ENCODE peak calls at places on chromosomes 11 and 22, in four cellular contexts. U is body of pancreas, W is lung, I is left ventricle myocardium inferior. K is an unnamed sample.

GRCh38 chr22:46162771-46163170 is 12.4 kb downstream of the PPARA start:
- DNase-seq in U (no peak), W (no peak), I (no peak), K (no peak)

GRCh38 chr11:10038916-10039315 is 255.1 kb downstream of the SBF2 start:
- DNase-seq in U (no peak), W (no peak), I (no peak), K (no peak)

GRCh38 chr22:23898006-23898974 is 4.1 kb downstream of the MIF start:
- DNase-seq in U (no peak), W (no peak), I (no peak), K (no peak)

GRCh38 chr11:64661146-64661545 is 61.9 kb downstream of the NRXN2 start:
- DNase-seq in U (no peak), W (no peak), I (peak; percentile 40), K (no peak)

GRCh38 chr11:121769191-121769590 is 316.4 kb upstream of the SORL1-AS1 start:
- DNase-seq in U (no peak), W (no peak), I (no peak), K (no peak)

GRCh38 chr11:72144807-72145565 is 9.5 kb downstream of the FOLR3 start:
- DNase-seq in U (no peak), W (no peak), I (no peak), K (peak; percentile 63)

GRCh38 chr11:26028294-26028954 is 303.5 kb upstream of the ANO3 start:
- DNase-seq in U (no peak), W (no peak), I (no peak), K (no peak)

GRCh38 chr11:26947379-26947844 is 46.5 kb upstream of the FIBIN start:
- DNase-seq in U (no peak), W (peak; percentile 50), I (no peak), K (no peak)

GRCh38 chr11:16685914-16686313 is 52.5 kb upstream of the C11orf58 start:
- DNase-seq in U (no peak), W (no peak), I (no peak), K (no peak)

GRCh38 chr11:76653674-76654309 is 16.8 kb downstream of the LRRC32 start:
- DNase-seq in U (no peak), W (no peak), I (peak; percentile 64), K (no peak)

GRCh38 chr22:48744967-48745841 is 1082.5 kb downstream of the BRD1 start:
- DNase-seq in U (no peak), W (no peak), I (no peak), K (no peak)
- H3K9me3 ChIP-seq in U (no peaks in the 10 kb centered on the region), W (no peaks in the 10 kb centered on the region), I (no peaks in the 10 kb centered on the region), K (no peaks in the 10 kb centered on the region)

GRCh38 chr22:47540011-47540410 is 777.6 kb downstream of the TBC1D22A start:
- DNase-seq in U (no peak), W (no peak), I (no peak), K (no peak)
- H3K9me3 ChIP-seq in U (no peaks in the 10 kb centered on the region), W (no peaks in the 10 kb centered on the region), I (peaks cover 17% of the 10 kb centered on the region), K (no peaks in the 10 kb centered on the region)

DNA sequence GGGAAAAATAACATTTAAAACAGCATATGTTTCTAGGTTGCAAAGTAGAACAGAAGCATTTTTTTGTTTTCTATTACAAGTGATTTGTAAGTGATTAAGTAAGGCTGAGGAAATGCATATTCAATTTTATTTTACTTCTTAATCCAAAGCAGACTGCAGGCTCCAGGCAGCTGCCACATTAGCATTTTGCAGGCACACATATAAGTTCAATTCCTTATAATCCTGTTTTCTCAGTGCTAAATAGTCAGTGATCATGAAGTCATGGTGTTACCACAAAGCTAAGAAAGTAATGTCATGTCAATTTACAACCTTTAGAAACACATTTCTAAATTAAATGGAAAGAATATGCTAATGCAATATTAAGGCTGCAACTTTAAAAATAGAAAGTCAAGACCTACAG is 149.9 kb downstream of the CNTN5 start:
- DNase-seq in U (no peak), W (no peak), I (no peak), K (no peak)
- H3K9me3 ChIP-seq in U (no peaks in the 10 kb centered on the region), W (no peaks in the 10 kb centered on the region), I (no peaks in the 10 kb centered on the region), K (no peaks in the 10 kb centered on the region)

DNA sequence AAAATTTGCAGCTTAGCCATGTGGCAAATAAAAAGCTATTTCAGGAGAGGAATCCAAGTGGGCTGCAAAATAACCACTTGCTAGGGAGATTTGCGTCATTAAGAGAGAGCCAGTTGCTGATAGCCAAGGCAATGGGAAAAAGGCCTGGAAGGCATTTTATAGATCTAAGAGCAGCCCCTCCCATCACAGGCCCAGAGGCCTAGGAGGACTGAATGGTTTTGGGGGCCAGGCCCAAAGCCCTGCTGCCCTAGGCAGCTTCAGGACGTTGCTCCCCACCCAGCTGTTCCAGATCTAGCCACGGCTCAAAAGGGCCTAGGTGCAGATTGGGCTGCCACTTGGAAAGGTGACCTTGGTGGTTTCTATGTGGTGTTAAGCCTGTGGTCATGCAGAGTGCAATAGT is 169.0 kb downstream of the AASDHPPT start:
- DNase-seq in U (no peak), W (no peak), I (no peak), K (no peak)
- H3K9me3 ChIP-seq in U (no peaks in the 10 kb centered on the region), W (no peaks in the 10 kb centered on the region), I (peaks cover 39% of the 10 kb centered on the region), K (no peaks in the 10 kb centered on the region)

GRCh38 chr11:8340299-8340698 is 76.6 kb upstream of the LMO1 start:
- DNase-seq in U (no peak), W (no peak), I (no peak), K (no peak)
- H3K9me3 ChIP-seq in U (no peaks in the 10 kb centered on the region), W (no peaks in the 10 kb centered on the region), I (no peaks in the 10 kb centered on the region), K (no peaks in the 10 kb centered on the region)